ENCODE peak calls at places on chromosomes 3 and 15, in five cellular contexts. H is LoVo; Y is stimulated activated CD4-positive, alpha-beta T cell treated with anti-CD3 and anti-CD28 coated beads, TNF-alpha, amount 100 ng/mL, for 48 hours; D is B cell; Q is mucosa of descending colon. L is an unnamed sample.

GRCh38 chr3:123298903-123299302 is 97.2 kb downstream of the SEC22A start:
- DNase-seq in H (no peak), Y (no peak), D (no peak), Q (no peak), L (peak; percentile 73)

GRCh38 chr15:79593119-79593869 is 161.2 kb downstream of the MINAR1 start:
- DNase-seq in H (no peak), Y (no peak), D (no peak), Q (no peak), L (no peak)

GRCh38 chr15:41810651-41811431 is 17.1 kb upstream of the JMJD7 start:
- DNase-seq in H (no peak), Y (no peak), D (no peak), Q (no peak), L (peak; percentile 66)

GRCh38 chr3:158097571-158098553 is 8.4 kb downstream of the SHOX2 start:
- DNase-seq in H (peak; percentile 94), Y (no peak), D (peak; percentile 80), Q (peak; percentile 81), L (peak; percentile 95)

GRCh38 chr3:108008931-108009635 is 81.7 kb downstream of the CD47 start:
- DNase-seq in H (no peak), Y (no peak), D (no peak), Q (no peak), L (peak; percentile 80)

GRCh38 chr3:188788621-188789081 is 383.1 kb upstream of the TPRG1 start:
- DNase-seq in H (no peak), Y (peak; percentile 56), D (no peak), Q (no peak), L (peak; percentile 77)

GRCh38 chr3:45870099-45870498 is 16.2 kb upstream of the CCR9 start:
- DNase-seq in H (no peak), Y (no peak), D (peak; percentile 48), Q (peak; percentile 30), L (no peak)

GRCh38 chr3:173191611-173192010 is 50.6 kb upstream of the SPATA16 start:
- DNase-seq in H (no peak), Y (no peak), D (no peak), Q (no peak), L (no peak)

GRCh38 chr3:59759298-59760169 is 709.7 kb upstream of the CFAP20DC start:
- DNase-seq in H (no peak), Y (peak; percentile 50), D (no peak), Q (no peak), L (no peak)

GRCh38 chr3:22231061-22231460 is 480.1 kb upstream of the ZNF385D start:
- DNase-seq in H (no peak), Y (no peak), D (no peak), Q (no peak), L (no peak)

GRCh38 chr3:178422406-178422805 is 113.8 kb upstream of the KCNMB2 start:
- DNase-seq in H (no peak), Y (no peak), D (no peak), Q (no peak), L (no peak)

GRCh38 chr3:113606539-113607218 is 74.3 kb downstream of the SIDT1 start:
- DNase-seq in H (no peak), Y (peak; percentile 13), D (peak; percentile 82), Q (peak; percentile 21), L (no peak)

GRCh38 chr3:63964287-63965073 is 52.3 kb upstream of the SCAANT1 start:
- DNase-seq in H (no peak), Y (no peak), D (no peak), Q (no peak), L (no peak)

GRCh38 chr3:12155833-12156232 is 2.9 kb downstream of the TIMP4 start:
- DNase-seq in H (peak; percentile 58), Y (no peak), D (no peak), Q (no peak), L (peak; percentile 89)

GRCh38 chr3:67781218-67781617 is 126.8 kb upstream of the SUCLG2 start:
- DNase-seq in H (peak; percentile 11), Y (no peak), D (no peak), Q (no peak), L (no peak)

GRCh38 chr3:10707984-10708868 is 107.8 kb upstream of the SLC6A11 start:
- DNase-seq in H (no peak), Y (no peak), D (no peak), Q (no peak), L (no peak)

GRCh38 chr15:28959326-28959725 is 73.6 kb downstream of the APBA2 start:
- DNase-seq in H (no peak), Y (no peak), D (no peak), Q (no peak), L (no peak)

GRCh38 chr3:123818324-123818920 is 65.7 kb downstream of the MYLK start:
- DNase-seq in H (no peak), Y (no peak), D (no peak), Q (no peak), L (no peak)

GRCh38 chr3:32420138-32420981 is 28.7 kb downstream of the CMTM7 start:
- DNase-seq in H (peak; percentile 89), Y (no peak), D (peak; percentile 78), Q (no peak), L (peak; percentile 69)

GRCh38 chr15:78740904-78741274 is 70.4 kb downstream of the ADAMTS7 start:
- DNase-seq in H (no peak), Y (no peak), D (no peak), Q (no peak), L (no peak)

GRCh38 chr3:15646924-15647511 is 45.5 kb downstream of the BTD start:
- DNase-seq in H (peak; percentile 38), Y (no peak), D (no peak), Q (no peak), L (peak; percentile 92)

GRCh38 chr15:45794304-45794703 is 159.5 kb downstream of the SQOR start:
- DNase-seq in H (no peak), Y (no peak), D (no peak), Q (no peak), L (no peak)

GRCh38 chr3:12908859-12909258 is 67.5 kb upstream of the RPL32 start:
- DNase-seq in H (no peak), Y (no peak), D (no peak), Q (no peak), L (no peak)

GRCh38 chr3:33884204-33884561 is 85.8 kb downstream of the PDCD6IP start:
- DNase-seq in H (no peak), Y (no peak), D (no peak), Q (no peak), L (peak; percentile 66)

GRCh38 chr3:120302361-120302760 is 17.3 kb upstream of the GPR156 start:
- DNase-seq in H (no peak), Y (no peak), D (no peak), Q (no peak), L (peak; percentile 76)

GRCh38 chr3:2098398-2099027 is at the start of gene CNTN4:
- DNase-seq in H (no peak), Y (peak; percentile 20), D (no peak), Q (peak; percentile 80), L (peak; percentile 51)

GRCh38 chr3:146241523-146242240 is 9.2 kb downstream of the PLSCR4 start:
- DNase-seq in H (no peak), Y (no peak), D (no peak), Q (no peak), L (no peak)

GRCh38 chr3:65593780-65594752 is 444.7 kb downstream of the MAGI1 start:
- DNase-seq in H (no peak), Y (no peak), D (no peak), Q (no peak), L (no peak)

GRCh38 chr15:85858586-85859375 is 64.1 kb upstream of the KLHL25 start:
- DNase-seq in H (peak; percentile 73), Y (peak; percentile 80), D (peak; percentile 66), Q (peak; percentile 81), L (peak; percentile 87)

GRCh38 chr3:126342991-126343661 is 14.1 kb downstream of the KLF15 start:
- DNase-seq in H (no peak), Y (no peak), D (peak; percentile 37), Q (no peak), L (peak; percentile 82)

GRCh38 chr3:59367150-59367549 is 317.3 kb upstream of the CFAP20DC start:
- DNase-seq in H (no peak), Y (no peak), D (no peak), Q (no peak), L (no peak)

L was measured in osteoblast.